ENCODE peak calls at places on chromosomes 13 and 19, in eight cellular contexts. R, I, S, O, K, D, P and L are unnamed samples.
A peak's percentile ranks its signal among the peaks of the same experiment; 100 is the strongest.

GRCh38 chr19:18340237-18340989 is at the start of gene PGPEP1:
- DNase-seq in R (peak; percentile 34), I (peak; percentile 58), S (peak; percentile 96), O (no peak), K (peak; percentile 66), D (peak; percentile 50), P (peak; percentile 77), L (peak; percentile 37)

GRCh38 chr19:50531171-50531612 is 17.5 kb upstream of the ASPDH start:
- DNase-seq in R (no peak), I (no peak), S (no peak), O (no peak), K (no peak), D (no peak), P (no peak), L (no peak)

GRCh38 chr13:82833928-82834327 is 1048.3 kb downstream of the SLITRK1 start:
- DNase-seq in R (no peak), I (no peak), S (no peak), O (peak; percentile 23), K (no peak), D (peak; percentile 2), P (no peak), L (peak; percentile 2)

GRCh38 chr13:77696006-77696862 is 1.3 kb upstream of the SLAIN1 start:
- DNase-seq in R (no peak), I (no peak), S (no peak), O (no peak), K (no peak), D (no peak), P (peak; percentile 15), L (no peak)

GRCh38 chr19:30319876-30320275 is 52.3 kb upstream of the ZNF536 start:
- DNase-seq in R (no peak), I (no peak), S (no peak), O (no peak), K (no peak), D (no peak), P (no peak), L (no peak)

GRCh38 chr19:39247701-39248664 is 673 bp downstream of the IFNL4 start:
- DNase-seq in R (no peak), I (no peak), S (peak; percentile 66), O (no peak), K (no peak), D (no peak), P (peak; percentile 47), L (no peak)

GRCh38 chr13:77599351-77599750 is 63.8 kb downstream of the SCEL start:
- DNase-seq in R (no peak), I (no peak), S (no peak), O (no peak), K (no peak), D (no peak), P (no peak), L (no peak)

GRCh38 chr19:29260477-29261317 is 47.7 kb upstream of the UQCRFS1 start:
- DNase-seq in R (no peak), I (no peak), S (peak; percentile 63), O (peak; percentile 8), K (peak; percentile 47), D (peak; percentile 51), P (peak; percentile 60), L (no peak)

GRCh38 chr19:55272142-55272541 is 7.8 kb downstream of the HSPBP1 start:
- DNase-seq in R (no peak), I (no peak), S (no peak), O (no peak), K (no peak), D (no peak), P (no peak), L (no peak)

GRCh38 chr13:75312884-75313520 is 169.0 kb downstream of the TBC1D4 start:
- DNase-seq in R (peak; percentile 4), I (no peak), S (no peak), O (no peak), K (peak; percentile 36), D (no peak), P (no peak), L (no peak)

GRCh38 chr19:38076337-38076736 is 147.7 kb downstream of the DPF1 start:
- DNase-seq in R (no peak), I (no peak), S (no peak), O (no peak), K (no peak), D (no peak), P (no peak), L (no peak)

GRCh38 chr19:17522988-17523872 is 11.8 kb downstream of the PGLS start:
- DNase-seq in R (no peak), I (peak; percentile 33), S (no peak), O (no peak), K (peak; percentile 33), D (no peak), P (no peak), L (no peak)

GRCh38 chr13:113848431-113849260 is 15.2 kb downstream of the GAS6 start:
- DNase-seq in R (no peak), I (no peak), S (peak; percentile 58), O (no peak), K (no peak), D (no peak), P (no peak), L (no peak)

GRCh38 chr13:112468069-112468468 is 91.9 kb downstream of the SPACA7 start:
- DNase-seq in R (no peak), I (no peak), S (no peak), O (no peak), K (no peak), D (no peak), P (no peak), L (no peak)

GRCh38 chr13:96994030-96994848 is at the start of gene OXGR1:
- DNase-seq in R (no peak), I (no peak), S (peak; percentile 50), O (no peak), K (no peak), D (no peak), P (peak; percentile 11), L (no peak)

GRCh38 chr19:1624458-1624857 is 19.2 kb upstream of the UQCR11 start:
- DNase-seq in R (peak; percentile 26), I (no peak), S (peak; percentile 88), O (peak; percentile 22), K (peak; percentile 44), D (peak; percentile 47), P (peak; percentile 67), L (peak; percentile 19)

GRCh38 chr13:99003851-99004471 is 26.1 kb upstream of the DOCK9 start:
- DNase-seq in R (no peak), I (no peak), S (no peak), O (no peak), K (no peak), D (no peak), P (no peak), L (no peak)

GRCh38 chr13:24670927-24671326 is 9.3 kb upstream of the ATP12A start:
- DNase-seq in R (no peak), I (no peak), S (peak; percentile 78), O (no peak), K (no peak), D (peak; percentile 21), P (peak; percentile 28), L (no peak)

GRCh38 chr19:55385749-55386514 is at the start of gene RPL28:
- DNase-seq in R (peak; percentile 97), I (peak; percentile 96), S (peak; percentile 89), O (peak; percentile 96), K (peak; percentile 98), D (peak; percentile 99), P (peak; percentile 98), L (peak; percentile 95)

GRCh38 chr13:63403726-63404125 is 1988.1 kb upstream of the PCDH20 start:
- DNase-seq in R (no peak), I (no peak), S (no peak), O (no peak), K (no peak), D (no peak), P (no peak), L (no peak)

GRCh38 chr13:95128045-95128643 is 173.1 kb downstream of the ABCC4 start:
- DNase-seq in R (no peak), I (no peak), S (no peak), O (no peak), K (no peak), D (peak; percentile 27), P (no peak), L (no peak)

GRCh38 chr13:44426461-44426860 is 52.8 kb downstream of the SERP2 start:
- DNase-seq in R (no peak), I (no peak), S (no peak), O (no peak), K (no peak), D (no peak), P (no peak), L (no peak)